ENCODE peak calls at places on chromosomes 11 and 22, in four cellular contexts. One of them, this sample, is unnamed.

GRCh38 chr11:19597194-19597593 is 115.4 kb upstream of the NAV2 start:
- DNase-seq in HT1080: no peak
- DNase-seq in brain microvascular endothelial cell: peak
- DNase-seq in AG04449: peak
- DNase-seq in this sample: peak

GRCh38 chr11:66119348-66120133 is 49.5 kb downstream of the PACS1 start:
- DNase-seq in HT1080: peak
- DNase-seq in brain microvascular endothelial cell: peak
- DNase-seq in AG04449: peak
- DNase-seq in this sample: peak

GRCh38 chr22:38238519-38239051 is 34.2 kb downstream of the TMEM184B start:
- DNase-seq in HT1080: no peak
- DNase-seq in brain microvascular endothelial cell: no peak
- DNase-seq in AG04449: peak
- DNase-seq in this sample: peak

GRCh38 chr22:27270818-27271510 is 530.6 kb downstream of the MN1 start:
- DNase-seq in HT1080: no peak
- DNase-seq in brain microvascular endothelial cell: no peak
- DNase-seq in AG04449: no peak
- DNase-seq in this sample: no peak

GRCh38 chr11:65551572-65552398 is 6.4 kb downstream of the LTBP3 start:
- DNase-seq in HT1080: peak
- DNase-seq in brain microvascular endothelial cell: no peak
- DNase-seq in AG04449: no peak
- DNase-seq in this sample: no peak

GRCh38 chr11:69446108-69446507 is 35.4 kb upstream of the LINC01488 start:
- DNase-seq in HT1080: no peak
- DNase-seq in brain microvascular endothelial cell: no peak
- DNase-seq in AG04449: no peak
- DNase-seq in this sample: no peak

GRCh38 chr22:43485717-43486116 is 73.9 kb downstream of the MPPED1 start:
- DNase-seq in HT1080: no peak
- DNase-seq in brain microvascular endothelial cell: no peak
- DNase-seq in AG04449: no peak
- DNase-seq in this sample: no peak

GRCh38 chr11:127017482-127017881 is 16.9 kb upstream of the KIRREL3 start:
- DNase-seq in HT1080: peak
- DNase-seq in brain microvascular endothelial cell: peak
- DNase-seq in AG04449: peak
- DNase-seq in this sample: peak

GRCh38 chr11:64802370-64803162 is 448 bp downstream of the MAP4K2 start:
- DNase-seq in HT1080: no peak
- DNase-seq in brain microvascular endothelial cell: no peak
- DNase-seq in AG04449: no peak
- DNase-seq in this sample: no peak

GRCh38 chr22:18987765-18988164 is 51.7 kb upstream of the PRODH start:
- DNase-seq in HT1080: no peak
- DNase-seq in brain microvascular endothelial cell: no peak
- DNase-seq in AG04449: no peak
- DNase-seq in this sample: no peak

GRCh38 chr11:130442728-130443127 is 5.7 kb upstream of the ADAMTS15 start:
- DNase-seq in HT1080: no peak
- DNase-seq in brain microvascular endothelial cell: no peak
- DNase-seq in AG04449: no peak
- DNase-seq in this sample: no peak

GRCh38 chr11:43269229-43269928 is 42.4 kb upstream of the API5 start:
- DNase-seq in HT1080: no peak
- DNase-seq in brain microvascular endothelial cell: no peak
- DNase-seq in AG04449: no peak
- DNase-seq in this sample: no peak

GRCh38 chr11:90113541-90113940 is 20.9 kb upstream of the NAALAD2 start:
- DNase-seq in HT1080: no peak
- DNase-seq in brain microvascular endothelial cell: no peak
- DNase-seq in AG04449: no peak
- DNase-seq in this sample: no peak

GRCh38 chr22:40436460-40437431 is 66.4 kb downstream of the SGSM3 start:
- DNase-seq in HT1080: peak
- DNase-seq in brain microvascular endothelial cell: peak
- DNase-seq in AG04449: no peak
- DNase-seq in this sample: no peak

GRCh38 chr11:14973621-14974020 is 1.5 kb upstream of the CALCA start:
- DNase-seq in HT1080: no peak
- DNase-seq in brain microvascular endothelial cell: no peak
- DNase-seq in AG04449: no peak
- DNase-seq in this sample: no peak

GRCh38 chr22:30238661-30239420 is 7.7 kb downstream of the LIF start:
- DNase-seq in HT1080: no peak
- DNase-seq in brain microvascular endothelial cell: peak
- DNase-seq in AG04449: no peak
- DNase-seq in this sample: no peak

GRCh38 chr11:124277207-124277606 is 21.0 kb downstream of the OR8G5 start:
- DNase-seq in HT1080: no peak
- DNase-seq in brain microvascular endothelial cell: no peak
- DNase-seq in AG04449: no peak
- DNase-seq in this sample: no peak

GRCh38 chr11:96162816-96163499 is 180.0 kb downstream of the MAML2 start:
- DNase-seq in HT1080: peak
- DNase-seq in brain microvascular endothelial cell: peak
- DNase-seq in AG04449: no peak
- DNase-seq in this sample: no peak

GRCh38 chr11:30345644-30346043 is 22.7 kb downstream of the ARL14EP start:
- DNase-seq in HT1080: no peak
- DNase-seq in brain microvascular endothelial cell: no peak
- DNase-seq in AG04449: no peak
- DNase-seq in this sample: no peak

GRCh38 chr11:82845336-82846036 is 54.7 kb downstream of the PRCP start:
- DNase-seq in HT1080: no peak
- DNase-seq in brain microvascular endothelial cell: no peak
- DNase-seq in AG04449: no peak
- DNase-seq in this sample: no peak

GRCh38 chr22:40030026-40030756 is 35.4 kb downstream of the FAM83F start:
- DNase-seq in HT1080: no peak
- DNase-seq in brain microvascular endothelial cell: no peak
- DNase-seq in AG04449: no peak
- DNase-seq in this sample: no peak

GRCh38 chr11:119479685-119480275 is 56.8 kb upstream of the THY1 start:
- DNase-seq in HT1080: peak
- DNase-seq in brain microvascular endothelial cell: peak
- DNase-seq in AG04449: no peak
- DNase-seq in this sample: no peak

GRCh38 chr22:30347255-30347892 is 9.3 kb downstream of the SF3A1 start:
- DNase-seq in HT1080: no peak
- DNase-seq in brain microvascular endothelial cell: no peak
- DNase-seq in AG04449: no peak
- DNase-seq in this sample: no peak